ENCODE peak calls at places on chromosomes 4 and X, in eight cellular contexts. W, P, K, C, T, O, Z and G are unnamed samples.

GRCh38 chr4:21117771-21118170 is 417.5 kb downstream of the PACRGL start:
- DNase-seq in W (no peak), P (no peak), K (no peak), C (no peak), T (no peak), O (no peak), Z (peak; percentile 10), G (no peak)

GRCh38 chr4:8159522-8160232 is 1.1 kb upstream of the ABLIM2 start:
- DNase-seq in W (no peak), P (no peak), K (no peak), C (no peak), T (no peak), O (no peak), Z (peak; percentile 23), G (no peak)

GRCh38 chrX:2629316-2630168 is 61.6 kb upstream of the CD99 start:
- DNase-seq in W (no peak), P (no peak), K (no peak), C (no peak), T (peak; percentile 6), O (no peak), Z (no peak), G (no peak)

GRCh38 chr4:99058228-99058627 is 30.4 kb downstream of the ADH5 start:
- DNase-seq in W (no peak), P (no peak), K (no peak), C (no peak), T (no peak), O (no peak), Z (no peak), G (no peak)

GRCh38 chrX:130120746-130121504 is 10.6 kb upstream of the ELF4 start:
- DNase-seq in W (peak; percentile 84), P (peak; percentile 37), K (peak; percentile 89), C (peak; percentile 65), T (peak; percentile 67), O (no peak), Z (peak; percentile 90), G (peak; percentile 41)

GRCh38 chr4:169620846-169621228 is 459 bp downstream of the CLCN3 start:
- DNase-seq in W (peak; percentile 2), P (no peak), K (peak; percentile 31), C (peak; percentile 45), T (peak; percentile 45), O (no peak), Z (peak; percentile 57), G (no peak)

GRCh38 chr4:187184513-187184912 is 460.9 kb upstream of the FAT1 start:
- DNase-seq in W (no peak), P (no peak), K (no peak), C (peak; percentile 71), T (no peak), O (no peak), Z (no peak), G (no peak)

GRCh38 chr4:184190711-184191110 is 27.0 kb downstream of the ENPP6 start:
- DNase-seq in W (no peak), P (no peak), K (no peak), C (no peak), T (no peak), O (no peak), Z (no peak), G (no peak)

GRCh38 chr4:153421980-153422379 is 44.2 kb upstream of the TMEM131L start:
- DNase-seq in W (no peak), P (no peak), K (no peak), C (no peak), T (peak; percentile 64), O (no peak), Z (no peak), G (no peak)

GRCh38 chrX:63050225-63050624 is 300.9 kb downstream of the SPIN4 start:
- DNase-seq in W (no peak), P (no peak), K (no peak), C (no peak), T (peak; percentile 36), O (no peak), Z (no peak), G (no peak)

GRCh38 chrX:133838761-133839676 is 146.4 kb downstream of the GPC3 start:
- DNase-seq in W (peak; percentile 15), P (no peak), K (peak; percentile 50), C (peak; percentile 50), T (peak; percentile 29), O (no peak), Z (peak; percentile 28), G (no peak)

GRCh38 chr4:5019274-5019673 is at the start of gene CYTL1:
- DNase-seq in W (no peak), P (no peak), K (no peak), C (no peak), T (no peak), O (no peak), Z (no peak), G (no peak)

GRCh38 chrX:43481601-43482000 is 174.5 kb upstream of the MAOA start:
- DNase-seq in W (no peak), P (no peak), K (no peak), C (no peak), T (no peak), O (no peak), Z (no peak), G (no peak)

GRCh38 chr4:37666625-37667071 is 19.5 kb downstream of the RELL1 start:
- DNase-seq in W (peak; percentile 55), P (no peak), K (peak; percentile 84), C (peak; percentile 54), T (peak; percentile 37), O (no peak), Z (peak; percentile 95), G (peak; percentile 76)

GRCh38 chrX:86047174-86047991 is at the start of gene CHM:
- DNase-seq in W (peak; percentile 75), P (peak; percentile 26), K (peak; percentile 85), C (peak; percentile 79), T (peak; percentile 81), O (no peak), Z (peak; percentile 87), G (peak; percentile 44)

GRCh38 chr4:13543091-13543581 is 1.2 kb downstream of the NKX3-2 start:
- DNase-seq in W (no peak), P (no peak), K (no peak), C (no peak), T (no peak), O (no peak), Z (no peak), G (no peak)

DNA sequence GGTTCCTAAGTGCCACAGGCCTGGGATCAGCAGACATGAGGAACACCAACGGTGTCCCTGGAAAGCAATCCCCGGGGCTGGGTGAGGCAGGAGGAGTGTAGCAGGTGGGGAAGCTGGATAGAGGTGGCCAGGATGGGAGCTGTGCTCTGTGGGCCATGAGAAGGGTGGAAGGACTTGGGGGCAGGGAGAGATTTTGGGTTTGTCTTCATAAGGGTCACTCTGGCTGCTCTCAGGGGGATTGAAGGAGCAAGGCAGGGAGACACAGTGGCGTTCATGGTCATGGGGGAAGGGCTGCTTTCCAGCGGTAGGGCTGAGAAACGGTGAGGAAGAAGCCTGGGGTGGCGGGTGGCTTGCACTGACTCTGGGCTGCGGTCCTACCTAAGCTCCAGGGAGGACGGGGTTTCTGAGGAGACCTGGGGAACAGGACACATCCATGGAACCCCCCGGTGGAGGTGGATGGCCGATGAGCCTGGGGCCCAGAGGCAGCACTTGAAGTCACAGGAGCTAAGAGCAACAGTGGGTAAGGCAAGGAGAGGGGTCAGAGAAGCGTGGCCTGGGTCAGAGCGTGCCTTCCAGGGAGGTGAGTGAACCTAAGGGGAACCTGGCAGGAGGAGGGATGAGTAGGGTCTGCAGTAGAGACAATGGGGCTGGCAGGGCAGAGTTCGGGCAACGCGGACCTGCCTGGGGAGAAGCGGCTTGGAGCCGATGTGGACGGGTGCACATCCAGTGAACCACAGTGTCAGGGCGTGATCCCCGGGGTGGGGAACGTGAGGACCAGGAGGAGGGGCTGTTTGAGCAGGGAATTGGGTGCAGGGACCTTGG is 12.4 kb upstream of the CTBP1 start:
- DNase-seq in W (no peak), P (no peak), K (no peak), C (no peak), T (no peak), O (no peak), Z (no peak), G (no peak)
- H3K4me3 ChIP-seq in W (no peak overlapping the region), P (no peak overlapping the region), K (no peak overlapping the region), C (no peak overlapping the region), T (no peak overlapping the region), O (no peak overlapping the region), Z (no peak overlapping the region), G (no peak overlapping the region)

GRCh38 chr4:185805979-185806378 is 6.0 kb downstream of the SORBS2 start:
- DNase-seq in W (no peak), P (no peak), K (no peak), C (no peak), T (no peak), O (no peak), Z (no peak), G (no peak)
- H3K4me3 ChIP-seq in W (no peak overlapping the region), P (no peak overlapping the region), K (no peak overlapping the region), C (no peak overlapping the region), T (no peak overlapping the region), O (no peak overlapping the region), Z (no peak overlapping the region), G (no peak overlapping the region)

GRCh38 chr4:56677673-56678072 is 3.4 kb downstream of the HOPX start:
- DNase-seq in W (no peak), P (no peak), K (no peak), C (no peak), T (no peak), O (no peak), Z (no peak), G (no peak)
- H3K4me3 ChIP-seq in W (no peak overlapping the region), P (no peak overlapping the region), K (no peak overlapping the region), C (no peak overlapping the region), T (no peak overlapping the region), O (no peak overlapping the region), Z (no peak overlapping the region), G (no peak overlapping the region)

GRCh38 chr4:130703211-130703920 is 1607.4 kb downstream of the C4orf33 start:
- DNase-seq in W (no peak), P (no peak), K (no peak), C (no peak), T (no peak), O (no peak), Z (no peak), G (no peak)

DNA sequence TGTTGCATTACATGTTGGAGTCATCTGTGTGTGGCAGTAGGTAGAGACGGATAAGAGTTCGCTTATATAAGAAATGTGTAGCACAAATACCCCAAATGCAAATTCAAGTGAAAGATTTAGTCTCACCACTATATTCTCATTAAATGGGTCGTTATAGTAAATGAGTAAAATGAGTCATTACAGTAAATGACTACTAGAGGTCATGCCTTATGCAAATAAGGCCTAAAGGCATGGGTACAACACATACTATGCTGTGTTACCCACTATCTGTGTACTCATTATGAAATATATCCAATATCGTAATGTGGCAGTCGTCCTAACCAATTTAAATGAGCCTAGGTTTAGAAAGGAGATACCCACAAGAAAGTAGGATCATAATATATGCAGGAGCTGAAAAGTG is 1603.1 kb downstream of the C4orf33 start:
- DNase-seq in W (no peak), P (no peak), K (no peak), C (no peak), T (no peak), O (no peak), Z (no peak), G (no peak)
- H3K4me3 ChIP-seq in W (no peak overlapping the region), P (no peak overlapping the region), K (no peak overlapping the region), C (no peak overlapping the region), T (no peak overlapping the region), O (no peak overlapping the region), Z (no peak overlapping the region), G (no peak overlapping the region)